ENCODE peak calls at places on chromosomes 1 and 21, in five cellular contexts. H, P, B, T and V are unnamed samples.

GRCh38 chr1:60903591-60903990 is 178.8 kb upstream of the NFIA start:
- DNase-seq in H (no peak), P (peak; percentile 63), B (no peak), T (no peak), V (no peak)

GRCh38 chr1:229440821-229441537 is 7.1 kb upstream of the ACTA1 start:
- DNase-seq in H (peak; percentile 39), P (no peak), B (no peak), T (no peak), V (no peak)

GRCh38 chr1:81340258-81340657 is 460.5 kb upstream of the ADGRL2 start:
- DNase-seq in H (no peak), P (no peak), B (no peak), T (no peak), V (no peak)

GRCh38 chr1:16352842-16353535 is 709 bp upstream of the FBXO42 start:
- DNase-seq in H (no peak), P (no peak), B (no peak), T (no peak), V (no peak)

GRCh38 chr21:24941316-24942185 is 665.7 kb downstream of the MRPL39 start:
- DNase-seq in H (no peak), P (no peak), B (no peak), T (no peak), V (no peak)

GRCh38 chr1:91282695-91283420 is 121.8 kb downstream of the HFM1 start:
- DNase-seq in H (peak; percentile 36), P (peak; percentile 73), B (peak; percentile 28), T (peak; percentile 43), V (peak; percentile 68)

GRCh38 chr1:17108360-17108759 is 10.9 kb downstream of the PADI2 start:
- DNase-seq in H (no peak), P (no peak), B (no peak), T (no peak), V (no peak)

GRCh38 chr1:87765686-87766085 is 437.0 kb downstream of the LMO4 start:
- DNase-seq in H (peak; percentile 82), P (no peak), B (no peak), T (no peak), V (no peak)

GRCh38 chr21:43611598-43612369 is 47.5 kb downstream of the HSF2BP start:
- DNase-seq in H (no peak), P (peak; percentile 84), B (no peak), T (peak; percentile 58), V (peak; percentile 63)

GRCh38 chr1:65949933-65950332 is 157.2 kb downstream of the PDE4B start:
- DNase-seq in H (no peak), P (no peak), B (no peak), T (no peak), V (no peak)

GRCh38 chr1:201966171-201966570 is 10.9 kb downstream of the TIMM17A start:
- DNase-seq in H (no peak), P (no peak), B (no peak), T (no peak), V (no peak)

GRCh38 chr21:43623588-43623987 is 35.7 kb downstream of the HSF2BP start:
- DNase-seq in H (no peak), P (no peak), B (no peak), T (no peak), V (no peak)

GRCh38 chr1:158951956-158952355 is 20.6 kb downstream of the PYHIN1 start:
- DNase-seq in H (no peak), P (no peak), B (no peak), T (no peak), V (no peak)

GRCh38 chr1:3184666-3185065 is 115.7 kb downstream of the PRDM16 start:
- DNase-seq in H (no peak), P (no peak), B (no peak), T (no peak), V (no peak)

GRCh38 chr21:34812510-34813265 is 143.9 kb downstream of the CLIC6 start:
- DNase-seq in H (peak; percentile 92), P (no peak), B (no peak), T (no peak), V (no peak)

GRCh38 chr21:39120876-39121599 is 62.2 kb downstream of the PSMG1 start:
- DNase-seq in H (no peak), P (no peak), B (no peak), T (no peak), V (no peak)

GRCh38 chr1:29677028-29678024 is 441.0 kb downstream of the PTPRU start:
- DNase-seq in H (no peak), P (peak; percentile 19), B (no peak), T (no peak), V (no peak)

GRCh38 chr1:184300446-184300845 is 86.4 kb upstream of the C1orf21 start:
- DNase-seq in H (no peak), P (no peak), B (no peak), T (no peak), V (no peak)

GRCh38 chr1:64234714-64235113 is 31.3 kb downstream of the UBE2U start:
- DNase-seq in H (no peak), P (no peak), B (no peak), T (no peak), V (no peak)

GRCh38 chr1:230917284-230918135 is 49.2 kb upstream of the C1orf198 start:
- DNase-seq in H (peak; percentile 16), P (peak; percentile 86), B (peak; percentile 72), T (peak; percentile 48), V (peak; percentile 73)

GRCh38 chr1:167427843-167428242 is 90.5 kb downstream of the CD247 start:
- DNase-seq in H (no peak), P (no peak), B (no peak), T (no peak), V (no peak)